ENCODE peak calls at places on chromosomes 4 and X, in four cellular contexts. O, P, B and V are unnamed samples.

GRCh38 chrX:119693996-119694451 is 1.1 kb upstream of the SEPTIN6 start:
- DNase-seq in B (no peak), O (no peak), P (no peak), V (no peak)

GRCh38 chr4:175884048-175884447 is 72.0 kb upstream of the GPM6A start:
- DNase-seq in B (no peak), O (no peak), P (no peak), V (no peak)

GRCh38 chr4:174284181-174284886 is 623 bp downstream of the CEP44 start:
- DNase-seq in B (no peak), O (peak), P (no peak), V (no peak)

GRCh38 chr4:80202190-80202711 is 4.9 kb downstream of the PRDM8 start:
- DNase-seq in B (peak), P (peak), O (no peak), V (peak)

GRCh38 chr4:157978680-157979361 is 194.0 kb downstream of the GASK1B start:
- DNase-seq in B (peak), O (no peak), P (peak), V (no peak)

GRCh38 chr4:138790993-138791392 is 224.6 kb upstream of the NOCT start:
- DNase-seq in P (no peak), O (no peak), B (no peak), V (no peak)

GRCh38 chr4:107349732-107350131 is 313.6 kb upstream of the DKK2 start:
- DNase-seq in B (no peak), O (no peak), P (no peak), V (no peak)

GRCh38 chrX:119067023-119067739 is 5.6 kb upstream of the CT47C1 start:
- DNase-seq in P (peak), O (no peak), B (peak), V (peak)

GRCh38 chr4:37754410-37755185 is 68.4 kb upstream of the RELL1 start:
- DNase-seq in B (no peak), O (no peak), P (no peak), V (no peak)

GRCh38 chr4:100593933-100594332 is 76.1 kb upstream of the EMCN start:
- DNase-seq in P (no peak), O (no peak), B (no peak), V (no peak)

GRCh38 chr4:42348692-42349091 is 48.6 kb upstream of the SHISA3 start:
- DNase-seq in B (no peak), O (no peak), P (no peak), V (no peak)

GRCh38 chrX:36908801-36909403 is 99.3 kb upstream of the FAM47C start:
- DNase-seq in B (no peak), P (no peak), O (no peak), V (no peak)

GRCh38 chr4:148443550-148444295 is 1.5 kb upstream of the NR3C2 start:
- DNase-seq in P (peak), B (no peak), O (no peak), V (no peak)

GRCh38 chr4:55272576-55272975 is 73.5 kb upstream of the SRD5A3 start:
- DNase-seq in O (no peak), P (no peak), B (no peak), V (no peak)

DNA sequence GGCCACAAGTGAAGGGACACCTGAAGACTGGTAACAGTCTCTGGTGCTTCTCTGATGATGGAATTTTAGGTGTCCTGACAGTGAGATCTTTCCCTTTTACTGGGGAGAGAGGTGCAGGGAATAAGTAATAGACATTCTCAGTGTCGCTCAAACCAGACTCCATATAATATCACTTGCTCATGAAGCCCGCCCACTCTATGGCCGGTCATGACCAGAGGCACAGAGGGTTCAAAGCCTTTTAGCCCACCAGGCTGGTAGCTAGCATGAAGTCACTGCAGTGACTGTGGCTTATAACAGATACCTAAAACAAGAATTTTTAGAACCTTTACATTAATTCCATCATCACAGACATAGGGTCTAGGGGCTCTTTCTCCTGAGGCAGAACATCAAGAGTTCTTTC is 2.9 kb downstream of the CD40LG start:
- DNase-seq in B (no peak), O (no peak), P (no peak), V (no peak)
- H3K27ac ChIP-seq in B (no peak), O (no peak), P (no peak), V (no peak)

GRCh38 chrX:39857780-39858179 is 240.0 kb downstream of the BCOR start:
- DNase-seq in O (no peak), P (no peak), B (no peak), V (no peak)

GRCh38 chrX:39855748-39856129 is 242.0 kb downstream of the BCOR start:
- DNase-seq in B (peak), P (no peak), O (no peak), V (no peak)

GRCh38 chrX:39862958-39863357 is 234.8 kb downstream of the BCOR start:
- DNase-seq in P (no peak), B (no peak), O (no peak), V (no peak)

GRCh38 chrX:39856472-39857121 is 241.2 kb downstream of the BCOR start:
- DNase-seq in B (no peak), O (no peak), P (no peak), V (no peak)

GRCh38 chrX:39859991-39860861 is 237.5 kb downstream of the BCOR start:
- DNase-seq in P (peak), O (no peak), B (no peak), V (peak)
- H3K27ac ChIP-seq in P (no peak), O (no peak), B (no peak), V (no peak)

GRCh38 chrX:153477901-153478300 is 7.5 kb upstream of the HAUS7 start:
- DNase-seq in B (no peak), P (no peak), O (no peak), V (no peak)
- H3K27ac ChIP-seq in B (no peak), P (no peak), O (no peak), V (peak)

GRCh38 chr4:102439835-102440234 is 61.3 kb upstream of the NFKB1 start:
- DNase-seq in B (no peak), P (no peak), O (peak), V (no peak)
- H3K27ac ChIP-seq in B (peak), P (no peak), O (peak), V (peak)

GRCh38 chrX:50700921-50701320 is 113.1 kb downstream of the SHROOM4 start:
- DNase-seq in B (no peak), P (no peak), O (no peak), V (no peak)

GRCh38 chrX:50704360-50704759 is 109.6 kb downstream of the SHROOM4 start:
- DNase-seq in P (no peak), O (no peak), B (no peak), V (no peak)

GRCh38 chrX:50697691-50698090 is 116.3 kb downstream of the SHROOM4 start:
- DNase-seq in B (no peak), O (peak), P (no peak), V (no peak)

DNA sequence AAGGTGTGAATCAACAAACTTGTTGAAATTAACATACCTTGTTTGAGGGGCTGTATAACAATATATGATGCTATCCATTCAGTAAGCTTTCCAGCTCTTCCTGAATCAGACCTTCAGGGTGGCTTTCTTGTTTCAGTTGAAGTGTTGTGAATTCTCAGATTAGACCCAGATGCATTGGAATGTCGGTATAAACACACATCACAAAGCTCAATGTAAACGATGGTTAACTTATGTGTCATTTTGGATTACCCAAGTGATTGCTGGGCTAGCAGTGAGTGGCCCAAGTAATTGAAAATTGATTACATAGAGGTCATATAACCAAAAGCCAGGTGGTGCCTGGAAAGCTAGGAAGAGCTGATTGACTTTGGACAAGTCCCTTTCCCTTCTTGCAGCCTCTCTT is 115.0 kb downstream of the SHROOM4 start:
- DNase-seq in O (no peak), P (no peak), B (no peak), V (no peak)
- H3K27ac ChIP-seq in O (no peak), P (no peak), B (no peak), V (no peak)

DNA sequence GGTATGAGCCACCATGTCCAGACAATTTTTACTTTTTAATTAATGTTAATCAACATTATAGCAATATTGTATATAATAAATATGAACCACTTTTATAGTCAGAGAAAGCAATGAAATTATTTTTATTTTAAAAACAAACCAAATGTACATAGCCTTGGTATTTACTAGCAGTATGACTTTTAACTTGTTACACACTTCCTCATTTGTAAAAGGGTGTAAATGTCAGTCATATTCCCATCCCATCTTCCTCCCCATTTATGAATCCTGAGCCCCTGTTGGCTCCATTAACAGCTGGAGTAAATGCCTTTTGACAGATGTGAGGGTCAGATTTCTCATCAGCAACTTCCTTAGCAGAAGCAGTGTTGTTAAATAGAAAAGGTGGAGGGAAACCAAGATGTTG is 179.6 kb upstream of the SPRY1 start:
- DNase-seq in P (no peak), B (no peak), O (no peak), V (no peak)
- H3K27ac ChIP-seq in P (no peak), B (no peak), O (no peak), V (no peak)